ENCODE peak calls at places on chromosomes 5 and 9, in eight cellular contexts. One of them, this sample, is unnamed.

GRCh38 chr5:72439192-72439591 is 68.0 kb downstream of the ZNF366 start:
- DNase-seq in suprapubic skin: no peak
- DNase-seq in aorta: no peak
- DNase-seq in effector memory CD4-positive, alpha-beta T cell: no peak
- DNase-seq in GM23338: no peak
- DNase-seq in right atrium auricular region: no peak
- DNase-seq in HCT116: no peak
- DNase-seq in CD8-positive, alpha-beta T cell: no peak
- DNase-seq in this sample: no peak

GRCh38 chr9:81244631-81245030 is 444.7 kb downstream of the TLE1 start:
- DNase-seq in GM23338: no peak
- DNase-seq in effector memory CD4-positive, alpha-beta T cell: no peak
- DNase-seq in aorta: no peak
- DNase-seq in CD8-positive, alpha-beta T cell: no peak
- DNase-seq in suprapubic skin: no peak
- DNase-seq in HCT116: no peak
- DNase-seq in right atrium auricular region: no peak
- DNase-seq in this sample: no peak

GRCh38 chr5:24786108-24786507 is 141.3 kb upstream of the CDH10 start:
- DNase-seq in CD8-positive, alpha-beta T cell: no peak
- DNase-seq in GM23338: peak; percentile 11
- DNase-seq in right atrium auricular region: no peak
- DNase-seq in HCT116: no peak
- DNase-seq in aorta: no peak
- DNase-seq in effector memory CD4-positive, alpha-beta T cell: no peak
- DNase-seq in suprapubic skin: no peak
- DNase-seq in this sample: no peak

GRCh38 chr9:108478871-108479332 is 376.9 kb downstream of the ACTL7B start:
- DNase-seq in suprapubic skin: no peak
- DNase-seq in GM23338: no peak
- DNase-seq in right atrium auricular region: no peak
- DNase-seq in HCT116: no peak
- DNase-seq in effector memory CD4-positive, alpha-beta T cell: no peak
- DNase-seq in CD8-positive, alpha-beta T cell: no peak
- DNase-seq in aorta: no peak
- DNase-seq in this sample: no peak

GRCh38 chr9:110703669-110704068 is 35.1 kb downstream of the MUSK start:
- DNase-seq in effector memory CD4-positive, alpha-beta T cell: no peak
- DNase-seq in CD8-positive, alpha-beta T cell: no peak
- DNase-seq in right atrium auricular region: no peak
- DNase-seq in suprapubic skin: no peak
- DNase-seq in HCT116: no peak
- DNase-seq in GM23338: no peak
- DNase-seq in aorta: no peak
- DNase-seq in this sample: no peak

GRCh38 chr9:16213781-16214515 is 656.5 kb downstream of the BNC2 start:
- DNase-seq in CD8-positive, alpha-beta T cell: no peak
- DNase-seq in right atrium auricular region: peak; percentile 85
- DNase-seq in aorta: peak; percentile 76
- DNase-seq in effector memory CD4-positive, alpha-beta T cell: no peak
- DNase-seq in GM23338: no peak
- DNase-seq in suprapubic skin: no peak
- DNase-seq in HCT116: no peak
- DNase-seq in this sample: no peak

GRCh38 chr5:143308726-143309125 is 94.8 kb downstream of the NR3C1 start:
- DNase-seq in suprapubic skin: no peak
- DNase-seq in CD8-positive, alpha-beta T cell: no peak
- DNase-seq in right atrium auricular region: no peak
- DNase-seq in effector memory CD4-positive, alpha-beta T cell: no peak
- DNase-seq in GM23338: no peak
- DNase-seq in HCT116: no peak
- DNase-seq in aorta: no peak
- DNase-seq in this sample: no peak

GRCh38 chr5:79480991-79481390 is 32.9 kb downstream of the HOMER1 start:
- DNase-seq in HCT116: no peak
- DNase-seq in suprapubic skin: no peak
- DNase-seq in GM23338: no peak
- DNase-seq in CD8-positive, alpha-beta T cell: no peak
- DNase-seq in effector memory CD4-positive, alpha-beta T cell: no peak
- DNase-seq in aorta: no peak
- DNase-seq in right atrium auricular region: no peak
- DNase-seq in this sample: no peak

GRCh38 chr5:151221574-151221973 is 2.3 kb downstream of the CCDC69 start:
- DNase-seq in aorta: no peak
- DNase-seq in HCT116: no peak
- DNase-seq in GM23338: no peak
- DNase-seq in effector memory CD4-positive, alpha-beta T cell: no peak
- DNase-seq in CD8-positive, alpha-beta T cell: no peak
- DNase-seq in right atrium auricular region: no peak
- DNase-seq in suprapubic skin: no peak
- DNase-seq in this sample: no peak

GRCh38 chr5:122957457-122957856 is 79.1 kb downstream of the PPIC start:
- DNase-seq in CD8-positive, alpha-beta T cell: no peak
- DNase-seq in aorta: no peak
- DNase-seq in GM23338: no peak
- DNase-seq in suprapubic skin: no peak
- DNase-seq in right atrium auricular region: no peak
- DNase-seq in effector memory CD4-positive, alpha-beta T cell: no peak
- DNase-seq in HCT116: no peak
- DNase-seq in this sample: no peak

GRCh38 chr5:31100781-31101180 is 92.7 kb upstream of the CDH6 start:
- DNase-seq in CD8-positive, alpha-beta T cell: no peak
- DNase-seq in suprapubic skin: no peak
- DNase-seq in GM23338: no peak
- DNase-seq in right atrium auricular region: no peak
- DNase-seq in effector memory CD4-positive, alpha-beta T cell: no peak
- DNase-seq in HCT116: no peak
- DNase-seq in aorta: no peak
- DNase-seq in this sample: no peak

GRCh38 chr5:32044904-32045303 is 129.2 kb downstream of the GOLPH3 start:
- DNase-seq in CD8-positive, alpha-beta T cell: no peak
- DNase-seq in aorta: no peak
- DNase-seq in suprapubic skin: no peak
- DNase-seq in right atrium auricular region: no peak
- DNase-seq in GM23338: no peak
- DNase-seq in HCT116: no peak
- DNase-seq in effector memory CD4-positive, alpha-beta T cell: no peak
- DNase-seq in this sample: no peak

GRCh38 chr5:114332925-114333324 is 28.9 kb upstream of the KCNN2 start:
- DNase-seq in suprapubic skin: no peak
- DNase-seq in CD8-positive, alpha-beta T cell: no peak
- DNase-seq in aorta: no peak
- DNase-seq in HCT116: no peak
- DNase-seq in right atrium auricular region: no peak
- DNase-seq in GM23338: no peak
- DNase-seq in effector memory CD4-positive, alpha-beta T cell: no peak
- DNase-seq in this sample: no peak

GRCh38 chr9:134811079-134811672 is 69.4 kb upstream of the FCN2 start:
- DNase-seq in CD8-positive, alpha-beta T cell: no peak
- DNase-seq in HCT116: no peak
- DNase-seq in effector memory CD4-positive, alpha-beta T cell: no peak
- DNase-seq in aorta: no peak
- DNase-seq in right atrium auricular region: no peak
- DNase-seq in suprapubic skin: no peak
- DNase-seq in GM23338: no peak
- DNase-seq in this sample: no peak

GRCh38 chr5:351084-351910 is 29.8 kb downstream of the AHRR start:
- DNase-seq in effector memory CD4-positive, alpha-beta T cell: no peak
- DNase-seq in GM23338: no peak
- DNase-seq in HCT116: no peak
- DNase-seq in suprapubic skin: no peak
- DNase-seq in aorta: no peak
- DNase-seq in right atrium auricular region: peak; percentile 28
- DNase-seq in CD8-positive, alpha-beta T cell: no peak
- DNase-seq in this sample: no peak

GRCh38 chr9:23123048-23123632 is 676.5 kb downstream of the DMRTA1 start:
- DNase-seq in HCT116: no peak
- DNase-seq in effector memory CD4-positive, alpha-beta T cell: no peak
- DNase-seq in aorta: no peak
- DNase-seq in CD8-positive, alpha-beta T cell: no peak
- DNase-seq in GM23338: peak; percentile 72
- DNase-seq in suprapubic skin: no peak
- DNase-seq in right atrium auricular region: no peak
- DNase-seq in this sample: no peak

GRCh38 chr9:126720661-126721530 is 83.9 kb upstream of the ZBTB43 start:
- DNase-seq in CD8-positive, alpha-beta T cell: no peak
- DNase-seq in aorta: no peak
- DNase-seq in HCT116: no peak
- DNase-seq in effector memory CD4-positive, alpha-beta T cell: no peak
- DNase-seq in suprapubic skin: no peak
- DNase-seq in right atrium auricular region: peak; percentile 52
- DNase-seq in GM23338: no peak
- DNase-seq in this sample: no peak

GRCh38 chr5:161369032-161369431 is 177.5 kb downstream of the GABRB2 start:
- DNase-seq in suprapubic skin: no peak
- DNase-seq in right atrium auricular region: no peak
- DNase-seq in CD8-positive, alpha-beta T cell: no peak
- DNase-seq in aorta: no peak
- DNase-seq in HCT116: no peak
- DNase-seq in effector memory CD4-positive, alpha-beta T cell: no peak
- DNase-seq in GM23338: no peak
- DNase-seq in this sample: no peak

DNA sequence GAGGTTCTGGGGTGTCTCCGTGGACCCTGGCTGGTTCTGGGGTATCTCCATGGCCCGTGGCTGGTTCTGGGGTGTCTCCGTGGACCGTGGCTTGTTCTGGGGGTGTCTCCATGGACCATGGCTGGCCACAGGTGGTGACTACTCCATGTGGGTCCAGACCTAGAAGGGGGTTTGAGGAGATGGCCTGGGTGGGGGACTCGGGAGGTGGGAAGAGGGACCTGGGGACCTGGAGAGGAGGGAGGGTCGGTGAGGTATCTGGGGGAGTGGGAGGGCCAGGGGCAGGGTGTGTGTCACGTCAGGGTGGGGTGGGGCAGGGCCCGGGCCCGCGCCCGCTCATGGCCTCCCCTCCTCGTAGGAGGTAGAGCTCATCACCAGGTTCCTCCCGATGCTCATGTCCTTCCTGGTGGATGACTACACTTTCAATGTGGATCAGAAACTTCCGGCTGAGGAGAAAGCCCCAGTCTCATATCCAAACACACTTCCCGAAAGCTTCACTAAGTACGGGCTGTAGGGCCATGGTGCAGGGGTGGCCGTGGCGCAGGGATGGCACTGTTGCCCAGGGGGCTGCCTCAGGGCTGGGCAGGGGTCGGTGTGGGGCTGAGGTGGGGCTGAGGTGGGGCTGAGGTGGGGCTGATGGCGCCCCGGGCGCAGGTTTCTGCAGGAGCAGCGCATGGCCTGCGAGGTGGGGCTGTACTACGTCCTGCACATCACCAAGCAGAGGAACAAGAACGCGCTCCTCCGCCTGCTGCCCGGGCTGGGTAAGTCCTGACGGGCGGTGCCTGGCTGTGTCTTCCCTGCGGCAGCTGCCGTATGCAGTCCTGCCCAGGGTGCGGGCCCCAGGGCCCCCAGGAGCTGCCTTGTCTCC is 10.7 kb upstream of the TOR4A start:
- DNase-seq in HCT116: no peak
- DNase-seq in effector memory CD4-positive, alpha-beta T cell: no peak
- DNase-seq in CD8-positive, alpha-beta T cell: no peak
- DNase-seq in aorta: no peak
- DNase-seq in right atrium auricular region: no peak
- DNase-seq in suprapubic skin: no peak
- DNase-seq in GM23338: no peak
- DNase-seq in this sample: no peak
- H3K36me3 ChIP-seq in HCT116: peaks cover 12% of the 10 kb centered on the region
- H3K36me3 ChIP-seq in effector memory CD4-positive, alpha-beta T cell: peaks cover 49% of the 10 kb centered on the region
- H3K36me3 ChIP-seq in CD8-positive, alpha-beta T cell: peaks cover 10% of the 10 kb centered on the region
- H3K36me3 ChIP-seq in aorta: peaks cover 2% of the 10 kb centered on the region
- H3K36me3 ChIP-seq in right atrium auricular region: peaks cover 43% of the 10 kb centered on the region
- H3K36me3 ChIP-seq in suprapubic skin: peaks cover 53% of the 10 kb centered on the region
- H3K36me3 ChIP-seq in GM23338: peaks cover 10% of the 10 kb centered on the region
- H3K36me3 ChIP-seq in this sample: peaks cover 27% of the 10 kb centered on the region

GRCh38 chr5:140647042-140647341 is 438 bp downstream of the NDUFA2 start:
- DNase-seq in HCT116: no peak
- DNase-seq in right atrium auricular region: no peak
- DNase-seq in CD8-positive, alpha-beta T cell: no peak
- DNase-seq in aorta: no peak
- DNase-seq in GM23338: no peak
- DNase-seq in effector memory CD4-positive, alpha-beta T cell: no peak
- DNase-seq in suprapubic skin: no peak
- DNase-seq in this sample: no peak
- H3K36me3 ChIP-seq in HCT116: peaks cover 29% of the 10 kb centered on the region
- H3K36me3 ChIP-seq in right atrium auricular region: peaks cover 49% of the 10 kb centered on the region
- H3K36me3 ChIP-seq in CD8-positive, alpha-beta T cell: peaks cover 40% of the 10 kb centered on the region
- H3K36me3 ChIP-seq in aorta: peaks cover 5% of the 10 kb centered on the region
- H3K36me3 ChIP-seq in GM23338: peaks cover 24% of the 10 kb centered on the region
- H3K36me3 ChIP-seq in effector memory CD4-positive, alpha-beta T cell: peaks cover 51% of the 10 kb centered on the region
- H3K36me3 ChIP-seq in suprapubic skin: peaks cover 61% of the 10 kb centered on the region
- H3K36me3 ChIP-seq in this sample: peaks cover 37% of the 10 kb centered on the region

GRCh38 chr5:65566505-65566904 is 3.4 kb downstream of the PPWD1 start:
- DNase-seq in HCT116: no peak
- DNase-seq in GM23338: no peak
- DNase-seq in right atrium auricular region: no peak
- DNase-seq in CD8-positive, alpha-beta T cell: no peak
- DNase-seq in suprapubic skin: no peak
- DNase-seq in effector memory CD4-positive, alpha-beta T cell: no peak
- DNase-seq in aorta: no peak
- DNase-seq in this sample: no peak

GRCh38 chr5:65570598-65571226 is 7.6 kb downstream of the PPWD1 start:
- DNase-seq in aorta: no peak
- DNase-seq in GM23338: no peak
- DNase-seq in suprapubic skin: no peak
- DNase-seq in HCT116: no peak
- DNase-seq in CD8-positive, alpha-beta T cell: no peak
- DNase-seq in effector memory CD4-positive, alpha-beta T cell: no peak
- DNase-seq in right atrium auricular region: no peak
- DNase-seq in this sample: no peak
- H3K36me3 ChIP-seq in aorta: no peaks in the 10 kb centered on the region
- H3K36me3 ChIP-seq in GM23338: peaks cover 12% of the 10 kb centered on the region
- H3K36me3 ChIP-seq in suprapubic skin: peaks cover 41% of the 10 kb centered on the region
- H3K36me3 ChIP-seq in HCT116: peaks cover 9% of the 10 kb centered on the region
- H3K36me3 ChIP-seq in CD8-positive, alpha-beta T cell: peaks cover 30% of the 10 kb centered on the region
- H3K36me3 ChIP-seq in effector memory CD4-positive, alpha-beta T cell: peaks cover 34% of the 10 kb centered on the region
- H3K36me3 ChIP-seq in right atrium auricular region: peaks cover 11% of the 10 kb centered on the region
- H3K36me3 ChIP-seq in this sample: peaks cover 11% of the 10 kb centered on the region

DNA sequence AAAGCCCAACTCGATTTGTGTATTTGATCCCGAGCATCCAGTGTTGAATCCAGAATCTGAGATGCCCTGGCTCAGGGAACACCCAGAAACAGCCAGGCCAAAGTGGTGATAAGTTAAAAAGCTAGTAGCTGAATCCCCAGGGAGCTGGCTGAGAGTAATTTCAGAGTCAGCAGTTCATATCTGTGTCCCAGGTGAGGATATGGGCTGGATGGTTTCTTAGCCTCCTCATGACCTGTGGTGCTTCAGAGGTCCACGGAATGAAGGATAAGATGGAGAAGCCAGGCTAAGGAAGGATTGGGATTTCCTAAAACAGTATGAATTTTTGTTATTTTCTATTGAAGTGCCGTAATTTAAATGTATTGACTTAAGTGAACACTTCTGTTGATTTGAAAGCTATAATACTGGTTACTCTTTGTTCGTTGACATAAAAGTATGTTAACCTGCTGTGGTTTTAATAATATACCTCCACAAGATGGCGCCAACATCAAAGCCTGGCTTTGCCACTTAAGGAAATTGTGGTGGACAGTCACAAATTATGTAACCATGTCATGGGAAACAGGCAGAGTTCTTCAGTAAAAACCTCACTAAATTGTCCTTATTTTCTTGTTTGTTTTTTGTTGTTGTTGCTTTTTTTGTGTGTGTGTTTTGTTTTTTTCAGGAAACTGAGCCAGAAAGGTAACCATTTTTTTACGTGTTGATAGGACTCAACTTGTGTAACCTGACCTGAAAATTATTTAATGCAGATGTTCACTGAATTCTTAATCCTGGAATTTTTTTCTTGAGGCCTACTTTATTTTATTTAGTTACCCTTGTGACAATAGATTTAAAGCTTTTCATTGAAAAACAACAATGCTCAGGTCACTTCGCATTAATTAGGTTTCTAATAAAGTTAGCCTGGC is 11.4 kb downstream of the MTAP start:
- DNase-seq in right atrium auricular region: peak; percentile 76
- DNase-seq in CD8-positive, alpha-beta T cell: peak; percentile 31
- DNase-seq in HCT116: peak; percentile 69
- DNase-seq in GM23338: peak; percentile 80
- DNase-seq in aorta: no peak
- DNase-seq in effector memory CD4-positive, alpha-beta T cell: peak; percentile 64
- DNase-seq in suprapubic skin: no peak
- DNase-seq in this sample: peak; percentile 76
- H3K36me3 ChIP-seq in right atrium auricular region: peaks cover 32% of the 10 kb centered on the region
- H3K36me3 ChIP-seq in CD8-positive, alpha-beta T cell: peaks cover 21% of the 10 kb centered on the region
- H3K36me3 ChIP-seq in HCT116: peaks cover 71% of the 10 kb centered on the region
- H3K36me3 ChIP-seq in GM23338: peaks cover 44% of the 10 kb centered on the region
- H3K36me3 ChIP-seq in aorta: peaks cover 12% of the 10 kb centered on the region
- H3K36me3 ChIP-seq in effector memory CD4-positive, alpha-beta T cell: peaks cover 33% of the 10 kb centered on the region
- H3K36me3 ChIP-seq in suprapubic skin: peaks cover 55% of the 10 kb centered on the region
- H3K36me3 ChIP-seq in this sample: peaks cover 25% of the 10 kb centered on the region

This sample was measured in CD4-positive, alpha-beta memory T cell.